ENCODE peak calls at places on chromosome 21, in five cellular contexts. Q is AG10803, C is cardiac fibroblast, P is body of pancreas, H is left ventricle myocardium inferior. W is an unnamed sample.

GRCh38 chr21:28156590-28156989 is 836.1 kb downstream of the LTN1 start:
- DNase-seq in P (no peak), Q (no peak), C (no peak), H (no peak), W (no peak)

GRCh38 chr21:45283019-45283610 is 4.6 kb downstream of the POFUT2 start:
- DNase-seq in P (no peak), H (no peak), C (no peak), Q (no peak), W (no peak)

GRCh38 chr21:15722591-15723324 is 7.0 kb upstream of the USP25 start:
- DNase-seq in P (peak), H (no peak), Q (no peak), C (no peak), W (no peak)

GRCh38 chr21:46066843-46067331 is 31.0 kb upstream of the COL6A2 start:
- DNase-seq in Q (peak), H (peak), P (no peak), C (peak), W (peak)

GRCh38 chr21:22679207-22679606 is 1681.0 kb downstream of the NCAM2 start:
- DNase-seq in C (no peak), H (no peak), Q (no peak), P (no peak), W (no peak)

GRCh38 chr21:29638138-29638537 is 301.7 kb downstream of the GRIK1 start:
- DNase-seq in C (no peak), Q (no peak), H (no peak), P (no peak), W (no peak)

GRCh38 chr21:44748621-44749020 is 37.2 kb upstream of the TSPEAR start:
- DNase-seq in Q (no peak), C (no peak), P (no peak), H (no peak), W (no peak)

GRCh38 chr21:28283652-28284490 is 708.8 kb downstream of the LTN1 start:
- DNase-seq in P (peak), H (no peak), Q (peak), C (peak), W (peak)

GRCh38 chr21:42480736-42481135 is 15.3 kb downstream of the RSPH1 start:
- DNase-seq in C (no peak), H (no peak), P (no peak), Q (no peak), W (no peak)

GRCh38 chr21:44784810-44785209 is 16.8 kb downstream of the UBE2G2 start:
- DNase-seq in C (no peak), P (no peak), H (no peak), Q (no peak), W (no peak)

GRCh38 chr21:42346866-42347600 is 3.8 kb downstream of the TFF2 start:
- DNase-seq in P (no peak), C (no peak), H (no peak), Q (no peak), W (no peak)

GRCh38 chr21:14526199-14526598 is 19.9 kb downstream of the SAMSN1 start:
- DNase-seq in P (no peak), H (no peak), C (no peak), Q (no peak), W (no peak)

GRCh38 chr21:14530574-14530973 is 15.5 kb downstream of the SAMSN1 start:
- DNase-seq in C (no peak), P (no peak), H (no peak), Q (no peak), W (no peak)

GRCh38 chr21:14526816-14527689 is 19.1 kb downstream of the SAMSN1 start:
- DNase-seq in Q (no peak), C (no peak), H (no peak), P (no peak), W (no peak)

GRCh38 chr21:14528815-14529214 is 17.3 kb downstream of the SAMSN1 start:
- DNase-seq in H (no peak), P (no peak), Q (no peak), C (no peak), W (no peak)

GRCh38 chr21:14527690-14528652 is 18.1 kb downstream of the SAMSN1 start:
- DNase-seq in P (no peak), H (no peak), Q (no peak), C (no peak), W (no peak)
- H3K4me3 ChIP-seq in P (no peak), H (no peak), Q (no peak), C (no peak), W (no peak)

DNA sequence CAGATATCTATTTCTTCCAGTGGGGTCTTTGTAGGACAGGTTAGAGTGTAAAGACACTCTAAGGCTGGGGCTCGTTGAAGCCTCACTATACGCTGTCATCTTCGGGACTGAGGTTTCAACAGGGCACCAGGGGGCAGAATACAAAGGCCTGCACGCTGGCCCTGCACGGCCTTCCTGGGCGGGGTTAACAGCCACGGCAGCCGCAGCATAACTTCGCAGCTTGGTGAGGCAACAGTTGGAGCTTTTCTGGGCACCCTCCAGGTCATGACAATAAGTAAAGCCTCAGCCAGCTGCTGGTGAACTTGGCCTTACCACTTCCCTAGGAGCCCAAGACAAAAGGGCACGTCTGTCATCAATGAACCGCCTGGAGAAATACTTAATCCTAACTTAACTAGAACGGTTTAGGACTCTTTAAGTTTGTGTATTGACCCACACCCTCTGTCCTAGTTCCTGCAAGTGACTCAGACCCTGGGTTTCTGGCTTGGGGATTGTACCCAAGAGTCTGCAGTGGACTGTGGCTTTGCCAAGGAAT is 2.3 kb upstream of the RUNX1 start:
- DNase-seq in Q (peak), H (peak), P (peak), C (peak), W (peak)
- TF ChIP-seq CTCF in Q (peak), H (peak), P (peak), C (peak), W (peak)

GRCh38 chr21:36150192-36150711 is 6.4 kb upstream of the DOP1B start:
- DNase-seq in P (peak), Q (peak), H (peak), C (peak), W (no peak)
- H3K4me3 ChIP-seq in P (no peak), Q (no peak), H (peak), C (no peak), W (no peak)

GRCh38 chr21:20083336-20083735 is 914.9 kb upstream of the NCAM2 start:
- DNase-seq in H (no peak), P (no peak), C (no peak), Q (no peak), W (no peak)
- TF ChIP-seq CTCF in H (no peak), P (no peak), C (no peak), Q (no peak), W (no peak)

W was measured in fibroblast of villous mesenchyme.